ENCODE peak calls at places on chromosome 10, in nine cellular contexts. I is GM12865; M is brain microvascular endothelial cell; D is left lung; J is left ventricle myocardium inferior; E is thoracic aorta; B is endothelial cell of umbilical vein; K is activated CD8-positive, alpha-beta T cell treated with anti-CD3 and anti-CD28 coated beads for 36 hours; C is astrocyte of the spinal cord. Q is an unnamed sample.

GRCh38 chr10:123139521-123140163 is 3.9 kb downstream of the HMX3 start:
- DNase-seq in K (peak; percentile 15), M (no peak), C (no peak), E (no peak), I (peak; percentile 54), D (no peak), B (no peak), J (no peak), Q (no peak)

GRCh38 chr10:63480237-63480636 is 14.5 kb upstream of the JMJD1C start:
- DNase-seq in J (no peak), B (no peak), K (no peak), D (no peak), E (no peak), M (no peak), C (no peak), I (no peak), Q (no peak)

GRCh38 chr10:10530313-10530712 is 487.4 kb upstream of the CELF2 start:
- DNase-seq in C (no peak), M (no peak), J (no peak), B (no peak), E (no peak), K (no peak), D (no peak), I (no peak), Q (no peak)

GRCh38 chr10:7302393-7303054 is 108.3 kb downstream of the SFMBT2 start:
- DNase-seq in D (no peak), E (no peak), C (peak; percentile 12), I (no peak), J (no peak), B (no peak), K (no peak), M (no peak), Q (peak; percentile 54)

GRCh38 chr10:101630420-101630920 is 42.3 kb downstream of the DPCD start:
- DNase-seq in J (no peak), K (no peak), C (no peak), B (no peak), D (no peak), M (no peak), E (no peak), I (no peak), Q (no peak)

GRCh38 chr10:104639595-104640338 is 1.3 kb upstream of the SORCS3 start:
- DNase-seq in M (no peak), C (no peak), K (no peak), D (no peak), B (no peak), J (no peak), I (no peak), E (no peak), Q (no peak)

GRCh38 chr10:10092581-10092980 is 925.1 kb upstream of the CELF2 start:
- DNase-seq in C (peak; percentile 6), D (peak; percentile 36), I (no peak), E (no peak), K (no peak), M (peak; percentile 55), B (no peak), J (peak; percentile 26), Q (no peak)

GRCh38 chr10:37680716-37681616 is 176.4 kb downstream of the ZNF248 start:
- DNase-seq in E (no peak), I (no peak), B (no peak), C (no peak), K (no peak), M (no peak), J (no peak), D (no peak), Q (no peak)

GRCh38 chr10:77075916-77076315 is 561.7 kb downstream of the KCNMA1 start:
- DNase-seq in J (no peak), E (no peak), D (no peak), I (no peak), K (no peak), C (no peak), M (no peak), B (no peak), Q (no peak)

GRCh38 chr10:118568327-118568848 is 27.1 kb downstream of the PRLHR start:
- DNase-seq in J (no peak), K (peak; percentile 64), D (no peak), M (peak; percentile 46), E (no peak), C (peak; percentile 60), I (peak; percentile 65), B (peak; percentile 61), Q (no peak)

GRCh38 chr10:126521354-126521753 is 133.1 kb upstream of the ADAM12 start:
- DNase-seq in E (no peak), K (no peak), M (no peak), I (no peak), D (no peak), J (no peak), C (peak; percentile 45), B (no peak), Q (no peak)

GRCh38 chr10:50335397-50335796 is 84.1 kb upstream of the ASAH2 start:
- DNase-seq in K (no peak), C (no peak), M (no peak), E (no peak), B (no peak), J (no peak), D (no peak), I (no peak), Q (no peak)

GRCh38 chr10:26438534-26439269 is 561 bp downstream of the APBB1IP start:
- DNase-seq in I (peak; percentile 78), E (no peak), C (no peak), K (peak; percentile 91), B (no peak), J (peak; percentile 34), D (peak; percentile 74), M (no peak), Q (no peak)

GRCh38 chr10:52871191-52871843 is 98.7 kb upstream of the MBL2 start:
- DNase-seq in I (no peak), C (no peak), M (no peak), B (no peak), J (no peak), E (no peak), D (no peak), K (no peak), Q (no peak)

GRCh38 chr10:29063806-29064644 is 224.8 kb upstream of the LYZL1 start:
- DNase-seq in B (no peak), C (no peak), I (no peak), J (no peak), K (no peak), D (no peak), E (no peak), M (peak; percentile 66), Q (no peak)
- TF ChIP-seq CTCF in B (no peak), C (no peak), I (no peak), J (no peak), K (no peak), D (no peak), E (no peak), M (peak; percentile 12), Q (no peak)

GRCh38 chr10:19164461-19164860 is 115.9 kb downstream of the MALRD1 start:
- DNase-seq in C (no peak), E (no peak), B (no peak), D (no peak), M (no peak), K (no peak), J (no peak), I (no peak), Q (no peak)

GRCh38 chr10:19169684-19170083 is 121.1 kb downstream of the MALRD1 start:
- DNase-seq in C (peak; percentile 6), K (no peak), J (no peak), E (no peak), I (no peak), M (no peak), B (no peak), D (no peak), Q (no peak)

DNA sequence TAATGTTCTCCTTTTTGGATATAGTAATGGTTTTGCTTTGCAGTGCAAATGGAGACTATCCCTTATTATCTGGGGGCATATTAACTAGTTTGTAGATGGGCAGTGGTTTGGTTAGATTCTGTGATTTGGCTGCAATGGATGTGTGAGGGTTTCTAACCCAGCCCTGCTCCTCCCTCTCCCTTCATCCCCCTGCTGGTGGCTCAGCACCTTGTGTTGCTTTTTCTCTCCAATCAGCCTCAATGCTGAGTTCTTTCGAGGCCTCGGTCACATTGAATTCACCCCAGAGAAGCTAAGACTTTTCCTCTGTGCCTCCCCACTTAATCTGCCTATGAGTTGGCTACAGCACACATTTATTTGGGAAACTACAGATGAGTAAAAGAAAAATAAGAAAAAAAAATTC is 120.0 kb downstream of the MALRD1 start:
- DNase-seq in K (no peak), D (no peak), J (no peak), I (no peak), M (no peak), C (no peak), E (no peak), B (no peak), Q (no peak)
- TF ChIP-seq CTCF in K (no peak), D (no peak), J (peak; percentile 14), I (no peak), M (peak; percentile 46), C (peak; percentile 15), E (no peak), B (no peak), Q (no peak)

DNA sequence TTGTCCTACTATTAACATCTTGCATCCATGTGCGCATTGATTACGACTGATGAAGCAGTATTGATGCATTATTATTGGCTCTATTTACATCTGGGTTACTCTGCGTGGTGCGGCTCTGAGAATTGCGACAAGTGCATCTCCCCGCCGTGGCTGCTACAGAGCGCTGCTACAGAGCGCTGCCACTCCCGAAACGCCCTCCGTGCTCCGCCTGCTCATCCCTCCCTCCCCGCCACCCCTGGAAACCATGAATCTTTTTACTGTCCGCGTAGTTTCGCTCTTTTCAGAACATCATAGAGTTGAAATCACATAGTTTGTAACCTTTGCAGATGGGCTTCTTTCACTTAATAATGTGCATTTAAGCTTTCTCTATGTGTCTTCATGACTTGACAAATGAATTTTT is 74.1 kb downstream of the ADARB2 start:
- DNase-seq in B (no peak), E (no peak), C (no peak), M (no peak), K (no peak), J (no peak), I (no peak), D (no peak), Q (no peak)
- TF ChIP-seq CTCF in B (no peak), E (no peak), C (no peak), M (no peak), K (no peak), J (no peak), I (no peak), D (no peak), Q (no peak)

GRCh38 chr10:69938541-69938991 is 114.1 kb upstream of the MACROH2A2 start:
- DNase-seq in I (no peak), M (no peak), D (no peak), E (no peak), K (no peak), J (no peak), B (no peak), C (no peak), Q (no peak)

GRCh38 chr10:69934768-69935167 is 117.9 kb upstream of the MACROH2A2 start:
- DNase-seq in M (no peak), I (no peak), C (no peak), K (no peak), E (no peak), J (no peak), B (no peak), D (no peak), Q (no peak)

GRCh38 chr10:69939481-69939880 is 113.2 kb upstream of the MACROH2A2 start:
- DNase-seq in C (no peak), M (no peak), I (no peak), J (no peak), B (no peak), K (no peak), E (no peak), D (no peak), Q (no peak)

GRCh38 chr10:69939033-69939432 is 113.6 kb upstream of the MACROH2A2 start:
- DNase-seq in I (no peak), K (no peak), M (no peak), E (no peak), J (no peak), D (no peak), C (no peak), B (no peak), Q (no peak)

GRCh38 chr10:69936091-69936490 is 116.6 kb upstream of the MACROH2A2 start:
- DNase-seq in B (no peak), K (peak; percentile 32), M (no peak), D (no peak), C (no peak), J (no peak), E (no peak), I (peak; percentile 25), Q (no peak)
- TF ChIP-seq CTCF in B (peak; percentile 14), K (no peak), M (peak; percentile 60), D (no peak), C (peak; percentile 15), J (no peak), E (no peak), I (peak; percentile 44), Q (no peak)

Q was measured in uterus.